ENCODE peak calls at places on chromosomes 3 and 15, in four cellular contexts. A, Y, D and V are unnamed samples.

GRCh38 chr3:37862219-37862711 is 585 bp downstream of the CTDSPL start:
- DNase-seq in A (peak; percentile 38), Y (no peak), D (no peak), V (peak; percentile 50)

GRCh38 chr15:77457619-77458265 is 37.1 kb downstream of the HMG20A start:
- DNase-seq in A (no peak), Y (no peak), D (no peak), V (no peak)

GRCh38 chr3:40753956-40754355 is 229.2 kb downstream of the ZNF621 start:
- DNase-seq in A (no peak), Y (no peak), D (no peak), V (no peak)

GRCh38 chr3:171354706-171355582 is 105.3 kb downstream of the TNIK start:
- DNase-seq in A (no peak), Y (no peak), D (no peak), V (no peak)

GRCh38 chr15:74531144-74531811 is 9.7 kb upstream of the ARID3B start:
- DNase-seq in A (no peak), Y (peak; percentile 71), D (no peak), V (peak; percentile 1)

GRCh38 chr3:114409291-114409690 is 115.5 kb downstream of the TIGIT start:
- DNase-seq in A (no peak), Y (no peak), D (no peak), V (no peak)

GRCh38 chr3:43995078-43995928 is 246.4 kb upstream of the TOPAZ1 start:
- DNase-seq in A (peak; percentile 80), Y (no peak), D (no peak), V (no peak)

GRCh38 chr3:13626915-13627460 is 78.1 kb downstream of the FBLN2 start:
- DNase-seq in A (no peak), Y (no peak), D (no peak), V (no peak)

GRCh38 chr15:37079726-37080125 is 20.6 kb downstream of the MEIS2 start:
- DNase-seq in A (no peak), Y (no peak), D (no peak), V (no peak)

GRCh38 chr3:43870110-43870509 is 179.4 kb downstream of the ABHD5 start:
- DNase-seq in A (peak; percentile 87), Y (no peak), D (no peak), V (no peak)

GRCh38 chr15:50676799-50677483 is 9.7 kb downstream of the TRPM7 start:
- DNase-seq in A (peak; percentile 74), Y (no peak), D (no peak), V (peak; percentile 34)

GRCh38 chr3:55362206-55362960 is 124.7 kb downstream of the WNT5A start:
- DNase-seq in A (no peak), Y (no peak), D (no peak), V (no peak)

GRCh38 chr3:72560857-72561675 is 287.2 kb downstream of the SHQ1 start:
- DNase-seq in A (no peak), Y (no peak), D (no peak), V (no peak)

GRCh38 chr3:185207931-185208746 is 45.7 kb downstream of the EHHADH start:
- DNase-seq in A (no peak), Y (no peak), D (no peak), V (no peak)

GRCh38 chr3:46059432-46059831 is 32.1 kb upstream of the XCR1 start:
- DNase-seq in A (no peak), Y (no peak), D (no peak), V (no peak)

GRCh38 chr3:77475545-77475944 is 435.6 kb downstream of the ROBO2 start:
- DNase-seq in A (no peak), Y (no peak), D (no peak), V (no peak)

GRCh38 chr15:79025802-79026201 is 64.8 kb downstream of the RASGRF1 start:
- DNase-seq in A (no peak), Y (no peak), D (no peak), V (no peak)

GRCh38 chr15:23444269-23444668 is 2.8 kb downstream of the GOLGA6L2 start:
- DNase-seq in A (no peak), Y (no peak), D (no peak), V (no peak)

GRCh38 chr3:88105325-88105724 is 44.4 kb upstream of the C3orf38 start:
- DNase-seq in A (no peak), Y (no peak), D (no peak), V (no peak)

GRCh38 chr15:73617910-73618309 is 15.3 kb downstream of the NPTN start:
- DNase-seq in A (no peak), Y (no peak), D (no peak), V (no peak)

GRCh38 chr3:13303410-13303809 is 116.7 kb downstream of the NUP210 start:
- DNase-seq in A (no peak), Y (no peak), D (no peak), V (no peak)

GRCh38 chr15:31483924-31484368 is 157.3 kb downstream of the KLF13 start:
- DNase-seq in A (no peak), Y (no peak), D (no peak), V (no peak)

GRCh38 chr3:186182850-186183249 is 74.0 kb upstream of the ETV5 start:
- DNase-seq in A (no peak), Y (no peak), D (no peak), V (no peak)

GRCh38 chr3:42148982-42149432 is 57.9 kb downstream of the TRAK1 start:
- DNase-seq in A (peak; percentile 15), Y (no peak), D (peak; percentile 43), V (peak; percentile 82)

DNA sequence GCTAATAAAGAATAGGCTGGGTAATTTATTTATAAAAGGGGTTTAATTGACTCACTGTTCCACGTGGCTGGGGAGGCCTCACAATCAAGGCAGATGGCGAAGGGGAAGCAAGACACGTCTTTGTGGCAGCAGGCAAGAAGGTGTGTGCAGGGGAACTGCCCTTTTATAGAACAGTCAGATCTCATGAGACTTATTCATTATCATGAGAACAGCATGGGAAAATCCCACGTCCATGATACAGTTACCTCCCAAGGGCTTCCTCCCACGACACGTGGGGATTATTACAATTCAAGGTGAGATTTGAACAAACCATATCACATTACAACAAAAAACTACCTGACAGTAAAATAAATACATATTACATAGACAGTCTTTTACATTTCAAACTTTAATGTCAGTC is 414.9 kb downstream of the NAALADL2 start:
- DNase-seq in A (no peak), Y (no peak), D (no peak), V (no peak)
- TF ChIP-seq RNF2 in A (no peak), Y (no peak), D (no peak), V (no peak)

GRCh38 chr15:63918317-63918672 is 84.5 kb upstream of the HERC1 start:
- DNase-seq in A (no peak), Y (no peak), D (no peak), V (no peak)

GRCh38 chr15:63917588-63918316 is 84.0 kb upstream of the HERC1 start:
- DNase-seq in A (no peak), Y (no peak), D (no peak), V (no peak)

GRCh38 chr15:63915888-63916731 is 82.4 kb upstream of the HERC1 start:
- DNase-seq in A (peak; percentile 47), Y (no peak), D (no peak), V (no peak)

GRCh38 chr15:63913786-63914185 is 80.0 kb upstream of the HERC1 start:
- DNase-seq in A (no peak), Y (no peak), D (no peak), V (no peak)

DNA sequence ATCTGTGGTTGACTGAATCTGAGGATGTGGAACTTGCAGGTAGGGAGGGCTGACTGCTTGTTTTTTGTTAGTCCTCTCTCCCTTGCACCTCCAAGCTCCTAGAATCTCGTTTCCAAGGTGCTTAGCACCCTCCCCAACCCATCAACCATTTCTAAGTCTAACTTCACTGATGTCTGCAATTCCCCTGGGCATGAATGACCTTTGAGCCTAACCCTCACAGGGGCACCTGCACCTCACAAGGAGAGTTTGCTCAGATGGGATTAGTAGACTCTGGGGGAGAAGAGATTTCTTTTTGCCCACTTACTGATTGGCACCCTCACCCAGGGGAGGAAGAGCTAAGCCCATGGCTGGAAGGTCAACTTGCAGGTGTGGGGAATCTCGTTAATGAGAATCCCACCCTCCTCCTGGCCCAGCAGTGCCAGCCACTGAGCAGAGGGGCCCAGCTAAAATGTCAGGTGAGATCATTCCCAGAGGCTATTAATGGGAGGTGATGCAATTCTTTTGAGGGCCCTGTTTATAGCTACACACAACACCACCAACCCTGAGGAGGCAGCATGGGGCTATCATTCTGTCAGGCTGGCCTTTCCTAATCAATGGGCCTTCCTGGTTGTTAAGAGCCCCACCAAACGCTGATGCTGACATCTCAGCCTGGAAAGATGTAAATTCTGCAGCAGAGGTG is 81.6 kb upstream of the HERC1 start:
- DNase-seq in A (no peak), Y (no peak), D (no peak), V (peak; percentile 38)
- TF ChIP-seq RNF2 in A (no peak), Y (no peak), D (no peak), V (no peak)

DNA sequence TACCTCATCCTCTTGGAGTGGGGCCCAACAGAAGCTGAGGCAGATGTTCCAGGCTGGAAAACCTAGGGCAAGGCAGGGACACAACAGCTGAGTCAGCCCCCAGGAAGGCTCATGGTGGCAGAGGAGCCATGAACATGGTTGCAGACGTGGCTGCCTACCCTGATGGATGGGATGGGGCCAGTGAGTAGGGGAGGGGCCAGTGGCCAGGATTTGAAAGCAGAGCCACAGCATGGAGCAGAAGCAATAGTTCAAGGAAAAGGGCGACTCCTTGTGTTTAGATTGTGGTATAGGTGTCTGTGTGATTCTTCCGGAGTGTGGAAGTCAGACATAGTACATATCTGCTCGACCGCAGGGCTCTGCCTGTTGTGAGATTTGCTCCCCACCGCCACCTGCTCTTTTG is 24.2 kb downstream of the PXYLP1 start:
- DNase-seq in A (peak; percentile 55), Y (peak; percentile 35), D (no peak), V (peak; percentile 71)
- TF ChIP-seq RNF2 in A (no peak), Y (no peak), D (no peak), V (no peak)

GRCh38 chr3:169478566-169479313 is 184.8 kb downstream of the MECOM start:
- DNase-seq in A (no peak), Y (no peak), D (no peak), V (no peak)
- TF ChIP-seq RNF2 in A (no peak), Y (no peak), D (no peak), V (no peak)

DNA sequence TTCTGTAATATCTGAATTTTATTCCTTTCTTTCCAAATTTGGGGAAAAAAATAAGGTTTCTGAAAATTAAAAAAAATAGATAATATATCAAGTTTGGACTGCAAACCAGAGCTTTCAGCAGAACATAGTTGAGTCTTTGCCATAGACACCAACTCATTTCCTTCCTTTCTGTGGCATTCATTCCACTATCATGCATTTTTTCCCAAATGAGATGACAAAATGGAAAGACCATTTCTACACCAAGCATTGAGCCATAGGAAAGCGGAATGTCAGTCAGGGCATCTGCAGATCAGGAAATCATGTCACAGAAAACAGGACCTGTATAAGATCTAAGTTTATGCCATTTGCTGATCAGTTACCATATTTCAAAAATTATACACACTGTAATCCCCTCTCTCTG is 333.3 kb upstream of the THBS1 start:
- DNase-seq in A (no peak), Y (no peak), D (no peak), V (no peak)
- TF ChIP-seq RNF2 in A (no peak), Y (no peak), D (no peak), V (no peak)

DNA sequence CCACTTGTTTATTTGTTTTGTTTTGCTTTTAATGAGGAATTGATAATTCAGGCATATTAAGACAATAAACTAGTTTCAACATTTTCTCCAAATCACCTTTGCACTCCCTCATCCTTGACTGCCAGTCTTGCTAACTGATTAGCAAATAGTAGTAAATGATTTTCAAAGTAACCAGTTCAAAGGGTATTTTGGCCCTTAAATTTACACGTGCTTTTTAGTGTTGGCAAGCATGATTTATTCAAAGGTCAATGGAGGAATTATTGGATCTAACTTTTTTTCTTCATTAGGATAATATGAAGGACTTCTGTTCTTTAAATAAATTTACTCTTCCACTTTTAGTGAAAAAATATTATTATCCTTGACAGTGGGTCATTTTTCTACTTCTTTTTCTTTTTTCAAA is 53.8 kb downstream of the BCHE start:
- DNase-seq in A (no peak), Y (peak; percentile 58), D (no peak), V (no peak)
- TF ChIP-seq RNF2 in A (no peak), Y (no peak), D (no peak), V (no peak)